ENCODE peak calls at places on chromosomes 12 and 14, in eight cellular contexts. M is GM23248, H is kidney glomerular epithelial cell, F is non-pigmented ciliary epithelial cell, S is neuronal stem cell, D is HT1080, N is A673, Z is GOT3. T is an unnamed sample.

GRCh38 chr14:23153891-23154796 is 29.3 kb downstream of the SLC7A8 start:
- DNase-seq in M (peak), H (no peak), F (no peak), S (no peak), D (no peak), N (peak), Z (no peak), T (no peak)

GRCh38 chr12:54028324-54029201 is at the start of gene HOXC6:
- DNase-seq in M (peak), H (no peak), F (no peak), S (no peak), D (no peak), N (no peak), Z (no peak), T (no peak)

GRCh38 chr12:49340971-49341776 is 4.2 kb upstream of the C1QL4 start:
- DNase-seq in M (no peak), H (no peak), F (no peak), S (no peak), D (no peak), N (no peak), Z (no peak), T (no peak)

GRCh38 chr12:131380961-131381705 is 329.8 kb upstream of the SFSWAP start:
- DNase-seq in M (no peak), H (no peak), F (no peak), S (no peak), D (no peak), N (no peak), Z (no peak), T (no peak)

GRCh38 chr12:26746315-26746714 is 86.7 kb downstream of the ITPR2 start:
- DNase-seq in M (peak), H (peak), F (peak), S (no peak), D (peak), N (peak), Z (no peak), T (peak)

GRCh38 chr14:64465856-64466554 is 706 bp downstream of the AKAP5 start:
- DNase-seq in M (peak), H (peak), F (peak), S (peak), D (peak), N (peak), Z (no peak), T (peak)

GRCh38 chr14:74459289-74459946 is 33.4 kb upstream of the SYNDIG1L start:
- DNase-seq in M (peak), H (no peak), F (no peak), S (peak), D (peak), N (peak), Z (no peak), T (peak)

GRCh38 chr12:71551529-71551928 is 111.9 kb downstream of the LGR5 start:
- DNase-seq in M (peak), H (peak), F (peak), S (no peak), D (peak), N (peak), Z (no peak), T (peak)

GRCh38 chr12:80565276-80565675 is 121.2 kb downstream of the PTPRQ start:
- DNase-seq in M (no peak), H (no peak), F (no peak), S (no peak), D (no peak), N (peak), Z (no peak), T (no peak)

GRCh38 chr14:68361231-68361630 is 431.6 kb downstream of the ZFP36L1 start:
- DNase-seq in M (peak), H (peak), F (no peak), S (no peak), D (peak), N (peak), Z (no peak), T (peak)

GRCh38 chr12:116183741-116184141 is 93.8 kb downstream of the MED13L start:
- DNase-seq in M (peak), H (no peak), F (no peak), S (no peak), D (no peak), N (peak), Z (no peak), T (no peak)

GRCh38 chr12:71155228-71155627 is 2.6 kb downstream of the TSPAN8 start:
- DNase-seq in M (no peak), H (no peak), F (no peak), S (no peak), D (no peak), N (no peak), Z (no peak), T (no peak)

GRCh38 chr12:104263580-104264358 is 39.8 kb upstream of the EID3 start:
- DNase-seq in M (peak), H (peak), F (no peak), S (no peak), D (no peak), N (no peak), Z (no peak), T (no peak)

GRCh38 chr14:105859717-105860614 is 333.6 kb downstream of the TMEM121 start:
- DNase-seq in M (no peak), H (no peak), F (no peak), S (no peak), D (no peak), N (no peak), Z (no peak), T (no peak)

GRCh38 chr14:29321646-29322045 is 555.1 kb downstream of the FOXG1 start:
- DNase-seq in M (peak), H (peak), F (peak), S (no peak), D (peak), N (peak), Z (peak), T (no peak)

GRCh38 chr12:28237423-28237822 is 47.2 kb downstream of the CCDC91 start:
- DNase-seq in M (peak), H (no peak), F (no peak), S (no peak), D (no peak), N (peak), Z (no peak), T (no peak)

GRCh38 chr12:102435827-102436436 is 44.4 kb downstream of the IGF1 start:
- DNase-seq in M (no peak), H (no peak), F (no peak), S (no peak), D (no peak), N (no peak), Z (no peak), T (no peak)

GRCh38 chr12:66598081-66598480 is 80.8 kb downstream of the GRIP1 start:
- DNase-seq in M (no peak), H (no peak), F (no peak), S (no peak), D (no peak), N (peak), Z (no peak), T (no peak)

GRCh38 chr14:96119947-96120346 is 80.8 kb downstream of the C14orf132 start:
- DNase-seq in M (no peak), H (no peak), F (no peak), S (no peak), D (no peak), N (no peak), Z (no peak), T (no peak)

GRCh38 chr12:107277850-107278249 is 184.5 kb upstream of the CRY1 start:
- DNase-seq in M (peak), H (peak), F (peak), S (no peak), D (peak), N (peak), Z (no peak), T (no peak)

GRCh38 chr14:32896979-32897723 is 41.5 kb upstream of the NPAS3 start:
- DNase-seq in M (peak), H (peak), F (no peak), S (no peak), D (peak), N (peak), Z (no peak), T (peak)

GRCh38 chr14:75917322-75918251 is 64.2 kb downstream of the TGFB3 start:
- DNase-seq in M (no peak), H (no peak), F (no peak), S (no peak), D (no peak), N (no peak), Z (no peak), T (no peak)

GRCh38 chr12:43957732-43958131 is 121.9 kb downstream of the TMEM117 start:
- DNase-seq in M (peak), H (peak), F (peak), S (peak), D (peak), N (peak), Z (no peak), T (peak)